ENCODE peak calls at places on chromosomes 11 and 22, in four cellular contexts. V is NCI-H1930, L is IMR-90, D is WERI-Rb-1. F is an unnamed sample.

GRCh38 chr11:133966924-133967598 is 10.3 kb upstream of the IGSF9B start:
- DNase-seq in L (no peak), V (no peak), D (peak), F (no peak)

GRCh38 chr11:94558468-94558867 is 8.7 kb upstream of the PIWIL4 start:
- DNase-seq in D (no peak), V (no peak), L (no peak), F (no peak)

GRCh38 chr22:36331912-36332622 is 55.7 kb downstream of the MYH9 start:
- DNase-seq in L (peak), D (peak), V (no peak), F (no peak)

GRCh38 chr11:109034341-109034696 is 369.4 kb downstream of the DDX10 start:
- DNase-seq in D (no peak), L (peak), V (no peak), F (no peak)

GRCh38 chr22:48234011-48234410 is 1471.6 kb downstream of the TBC1D22A start:
- DNase-seq in V (no peak), D (no peak), L (no peak), F (no peak)

GRCh38 chr22:26377170-26377825 is 51.8 kb upstream of the ASPHD2 start:
- DNase-seq in L (no peak), V (no peak), D (no peak), F (peak)

GRCh38 chr22:32916025-32916424 is 114.5 kb downstream of the TIMP3 start:
- DNase-seq in V (no peak), D (no peak), L (no peak), F (no peak)

GRCh38 chr11:18461909-18462308 is 6.3 kb downstream of the LDHAL6A start:
- DNase-seq in D (no peak), L (no peak), V (no peak), F (no peak)

GRCh38 chr22:29951675-29952413 is 68.9 kb downstream of the MTMR3 start:
- DNase-seq in L (no peak), D (no peak), V (no peak), F (no peak)

GRCh38 chr11:111975076-111975806 is 38.1 kb downstream of the DIXDC1 start:
- DNase-seq in V (no peak), L (no peak), D (no peak), F (no peak)

GRCh38 chr22:30946354-30946753 is 22.2 kb downstream of the MORC2 start:
- DNase-seq in L (no peak), V (no peak), D (no peak), F (no peak)

GRCh38 chr22:29201722-29202230 is 3.9 kb upstream of the EMID1 start:
- DNase-seq in V (no peak), L (no peak), D (no peak), F (no peak)

GRCh38 chr11:34242037-34242625 is 115.7 kb downstream of the ABTB2 start:
- DNase-seq in L (peak), D (no peak), V (no peak), F (no peak)

GRCh38 chr22:38835888-38836301 is 7.9 kb downstream of the NPTXR start:
- DNase-seq in V (no peak), L (peak), D (no peak), F (no peak)

GRCh38 chr11:86449993-86450629 is 75.4 kb downstream of the CCDC81 start:
- DNase-seq in D (no peak), V (no peak), L (no peak), F (no peak)

GRCh38 chr11:11027271-11027670 is 169.4 kb upstream of the ZBED5 start:
- DNase-seq in D (no peak), L (peak), V (no peak), F (no peak)

GRCh38 chr11:65381721-65382035 is 768 bp downstream of the SLC25A45 start:
- DNase-seq in D (no peak), L (no peak), V (no peak), F (no peak)

GRCh38 chr11:69492201-69492991 is 10.9 kb downstream of the LINC01488 start:
- DNase-seq in L (peak), D (no peak), V (no peak), F (no peak)

GRCh38 chr22:49934891-49935557 is 16.6 kb downstream of the CRELD2 start:
- DNase-seq in L (peak), V (no peak), D (peak), F (peak)

GRCh38 chr22:24483966-24484545 is 11.1 kb upstream of the UPB1 start:
- DNase-seq in L (peak), V (no peak), D (no peak), F (no peak)

GRCh38 chr11:86062719-86063118 is 6.2 kb downstream of the PICALM start:
- DNase-seq in V (no peak), L (no peak), D (no peak), F (no peak)

GRCh38 chr11:110425751-110426545 is 3.8 kb upstream of the FDX1 start:
- DNase-seq in D (no peak), L (peak), V (no peak), F (no peak)

GRCh38 chr11:45859661-45860140 is 12.4 kb downstream of the CRY2 start:
- DNase-seq in L (peak), V (no peak), D (no peak), F (peak)

GRCh38 chr22:41620646-41621098 is at the start of gene DESI1:
- DNase-seq in V (peak), L (no peak), D (no peak), F (no peak)

GRCh38 chr11:2217211-2218081 is 45.8 kb upstream of the TH start:
- DNase-seq in D (no peak), V (no peak), L (no peak), F (no peak)

GRCh38 chr11:10401696-10402392 is 53.2 kb upstream of the AMPD3 start:
- DNase-seq in L (no peak), D (no peak), V (no peak), F (no peak)

GRCh38 chr11:116148056-116148455 is 624.7 kb downstream of the BUD13 start:
- DNase-seq in D (peak), L (no peak), V (no peak), F (no peak)

GRCh38 chr11:119126675-119127268 is 5.4 kb downstream of the HINFP start:
- DNase-seq in L (no peak), D (no peak), V (no peak), F (no peak)

GRCh38 chr22:24379536-24379935 is 47.9 kb upstream of the ADORA2A start:
- DNase-seq in V (no peak), L (peak), D (no peak), F (no peak)

GRCh38 chr11:10930961-10931760 is 73.3 kb upstream of the ZBED5 start:
- DNase-seq in V (peak), L (peak), D (peak), F (peak)

GRCh38 chr22:44584256-44584902 is 86.3 kb upstream of the RTL6 start:
- DNase-seq in L (no peak), D (no peak), V (no peak), F (no peak)

GRCh38 chr11:32034680-32035079 is 56.2 kb upstream of the RCN1 start:
- DNase-seq in V (no peak), D (no peak), L (peak), F (no peak)